ENCODE peak calls at places on chromosome 22, in seven cellular contexts. T is CD4-positive, alpha-beta memory T cell; H is lower lobe of right lung; S is CD4-positive, alpha-beta T cell; W is stomach; E is transverse colon; I is gastrocnemius medialis. Z is an unnamed sample.

GRCh38 chr22:39690901-39691620 is 120.5 kb downstream of the CACNA1I start:
- DNase-seq in E (no peak), W (no peak), S (no peak), T (no peak), H (no peak), I (no peak), Z (no peak)

GRCh38 chr22:27714076-27714475 is 87.5 kb downstream of the MN1 start:
- DNase-seq in I (no peak), T (no peak), E (no peak), S (no peak), H (no peak), W (no peak), Z (no peak)

GRCh38 chr22:46295277-46295971 is 1.2 kb upstream of the GTSE1 start:
- DNase-seq in H (peak; percentile 38), E (no peak), W (no peak), T (no peak), S (no peak), I (no peak), Z (no peak)

GRCh38 chr22:17772963-17773605 is 1.2 kb downstream of the BID start:
- DNase-seq in W (no peak), H (no peak), T (no peak), S (no peak), I (no peak), E (no peak), Z (no peak)

GRCh38 chr22:32836286-32836859 is 34.9 kb downstream of the TIMP3 start:
- DNase-seq in H (no peak), S (no peak), T (no peak), W (no peak), I (no peak), E (no peak), Z (no peak)

GRCh38 chr22:21015051-21016006 is at the start of gene P2RX6:
- DNase-seq in T (no peak), W (no peak), E (no peak), H (no peak), S (no peak), I (peak; percentile 82), Z (no peak)

GRCh38 chr22:30196141-30196866 is 50.3 kb downstream of the LIF start:
- DNase-seq in S (peak; percentile 11), H (peak; percentile 87), I (peak; percentile 68), W (peak; percentile 66), E (peak; percentile 68), T (peak; percentile 54), Z (no peak)

GRCh38 chr22:36445158-36445668 is 36.2 kb downstream of the TXN2 start:
- DNase-seq in I (no peak), E (no peak), H (no peak), S (no peak), W (no peak), T (no peak), Z (no peak)

GRCh38 chr22:44451016-44451415 is 47.0 kb downstream of the RTL6 start:
- DNase-seq in E (no peak), S (no peak), H (no peak), T (no peak), W (peak; percentile 19), I (no peak), Z (no peak)

GRCh38 chr22:37016134-37016910 is 2.9 kb downstream of the TST start:
- DNase-seq in W (peak; percentile 76), H (no peak), T (no peak), I (no peak), E (peak; percentile 89), S (no peak), Z (no peak)

GRCh38 chr22:36872866-36873498 is 12.2 kb downstream of the NCF4 start:
- DNase-seq in W (no peak), E (no peak), S (no peak), T (no peak), H (no peak), I (no peak), Z (no peak)

GRCh38 chr22:46801331-46801811 is 38.9 kb downstream of the TBC1D22A start:
- DNase-seq in W (no peak), S (no peak), H (no peak), T (no peak), E (no peak), I (no peak), Z (no peak)

GRCh38 chr22:31650391-31650790 is 11.6 kb downstream of the PISD start:
- DNase-seq in E (no peak), T (no peak), H (no peak), W (no peak), I (no peak), S (no peak), Z (no peak)

GRCh38 chr22:38957808-38958207 is 399 bp downstream of the APOBEC3A start:
- DNase-seq in T (no peak), H (no peak), E (no peak), S (no peak), W (no peak), I (no peak), Z (no peak)

GRCh38 chr22:42621505-42622002 is 6.9 kb upstream of the POLDIP3 start:
- DNase-seq in E (peak; percentile 80), I (peak; percentile 79), H (peak; percentile 74), T (peak; percentile 36), W (peak; percentile 78), S (peak; percentile 32), Z (peak; percentile 25)

GRCh38 chr22:47923011-47923427 is 1160.6 kb downstream of the TBC1D22A start:
- DNase-seq in E (no peak), H (no peak), I (no peak), S (no peak), W (no peak), T (no peak), Z (no peak)

GRCh38 chr22:47918936-47919505 is 1156.6 kb downstream of the TBC1D22A start:
- DNase-seq in W (no peak), H (no peak), E (no peak), T (no peak), S (no peak), I (no peak), Z (no peak)

GRCh38 chr22:47919893-47920292 is 1157.4 kb downstream of the TBC1D22A start:
- DNase-seq in H (no peak), E (no peak), T (no peak), S (no peak), I (no peak), W (no peak), Z (no peak)

GRCh38 chr22:47920380-47920959 is 1158.0 kb downstream of the TBC1D22A start:
- DNase-seq in I (no peak), S (no peak), E (no peak), H (no peak), T (no peak), W (no peak), Z (no peak)

DNA sequence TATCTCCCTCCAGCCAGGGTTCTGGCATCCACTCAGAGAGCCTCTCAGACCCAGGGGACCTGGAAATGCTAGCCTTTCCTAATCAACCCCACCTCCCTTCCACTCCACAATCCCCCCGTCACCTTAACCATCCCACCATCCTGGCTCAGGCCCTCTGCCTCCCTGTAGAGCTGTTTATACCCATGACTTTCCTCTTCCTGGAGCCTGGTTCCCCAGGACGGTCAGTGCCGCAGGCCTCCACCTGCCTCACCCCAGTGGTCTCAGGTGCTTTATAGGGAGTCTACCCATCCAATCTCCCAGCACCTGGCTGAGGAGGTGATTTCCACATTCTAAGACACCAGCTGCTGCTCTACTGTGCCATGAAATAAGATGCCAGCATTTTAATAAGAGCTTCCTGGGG is 1159.5 kb downstream of the TBC1D22A start:
- DNase-seq in W (no peak), S (no peak), E (no peak), T (no peak), H (no peak), I (no peak), Z (no peak)
- H3K9me3 ChIP-seq in W (peaks cover 19% of the 10 kb centered on the region), S (no peaks in the 10 kb centered on the region), E (no peaks in the 10 kb centered on the region), T (no peaks in the 10 kb centered on the region), H (no peaks in the 10 kb centered on the region), I (no peaks in the 10 kb centered on the region), Z (no peaks in the 10 kb centered on the region)

DNA sequence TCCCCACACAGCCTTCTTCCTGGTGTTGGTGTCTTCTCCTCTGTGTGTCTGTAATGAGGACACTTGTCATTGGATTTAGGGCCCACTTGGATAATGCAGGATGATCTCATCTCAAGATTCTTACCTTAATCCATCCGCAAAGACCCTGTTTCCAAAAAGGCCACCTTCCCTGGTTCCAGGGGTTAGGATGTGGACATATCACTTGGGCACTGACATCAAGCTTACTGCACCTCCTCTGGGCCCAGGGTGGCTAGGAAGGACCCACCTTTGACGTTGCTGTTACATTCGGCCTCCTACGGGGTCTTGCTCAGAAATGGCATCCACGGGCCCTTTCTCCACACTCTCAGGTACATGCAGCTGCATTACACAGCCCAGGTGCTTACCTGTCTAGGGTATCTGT is 535.9 kb downstream of the BRD1 start:
- DNase-seq in S (no peak), I (no peak), W (no peak), E (no peak), T (no peak), H (no peak), Z (no peak)
- H3K9me3 ChIP-seq in S (peaks cover 6% of the 10 kb centered on the region), I (no peaks in the 10 kb centered on the region), W (peaks cover 30% of the 10 kb centered on the region), E (no peaks in the 10 kb centered on the region), T (no peaks in the 10 kb centered on the region), H (peaks cover 10% of the 10 kb centered on the region), Z (no peaks in the 10 kb centered on the region)

DNA sequence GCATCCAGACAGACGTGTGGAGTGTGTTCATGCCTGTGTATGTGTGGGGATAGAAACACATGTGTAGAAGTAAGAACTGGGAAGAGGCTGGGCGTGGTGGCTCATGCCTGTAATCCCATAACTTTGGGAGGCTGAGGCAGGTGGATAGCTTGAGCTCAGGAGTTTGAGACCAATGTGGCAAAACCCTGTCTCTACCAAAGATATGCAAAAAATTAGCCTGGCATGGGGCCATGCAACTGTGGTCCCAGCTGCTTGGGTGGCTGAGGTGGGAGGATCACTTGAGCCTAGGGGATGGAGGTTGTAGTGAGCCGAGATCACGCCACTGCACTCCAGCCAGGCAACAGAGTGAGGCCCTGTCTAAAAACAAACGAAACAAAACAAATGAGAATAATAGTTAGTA is 1166.6 kb downstream of the TBC1D22A start:
- DNase-seq in I (no peak), S (no peak), W (no peak), H (no peak), E (no peak), T (no peak), Z (no peak)
- H3K9me3 ChIP-seq in I (no peaks in the 10 kb centered on the region), S (no peaks in the 10 kb centered on the region), W (peaks cover 25% of the 10 kb centered on the region), H (no peaks in the 10 kb centered on the region), E (no peaks in the 10 kb centered on the region), T (no peaks in the 10 kb centered on the region), Z (peaks cover 2% of the 10 kb centered on the region)

DNA sequence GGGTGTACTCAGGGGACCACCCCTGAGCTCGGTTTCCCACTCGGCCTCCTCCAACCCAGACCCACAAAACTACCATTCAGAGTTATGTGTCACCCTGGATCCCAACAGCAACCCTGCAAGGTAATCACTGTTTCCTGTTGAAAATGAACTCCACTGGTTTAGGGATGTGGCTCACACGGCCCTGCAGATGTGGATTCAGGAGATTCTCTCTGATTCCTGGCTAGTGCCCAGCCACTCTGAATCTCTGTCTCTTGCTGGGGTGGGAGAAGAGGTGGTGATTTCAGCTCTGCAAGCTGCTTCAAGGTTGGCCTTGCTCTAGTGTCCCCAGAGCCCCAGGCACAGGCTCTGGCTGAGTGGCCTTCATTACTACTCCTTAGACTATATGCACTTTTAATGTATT is 1231.6 kb downstream of the TBC1D22A start:
- DNase-seq in E (no peak), T (no peak), W (no peak), S (no peak), I (no peak), H (no peak), Z (no peak)
- H3K9me3 ChIP-seq in E (no peaks in the 10 kb centered on the region), T (no peaks in the 10 kb centered on the region), W (no peaks in the 10 kb centered on the region), S (no peaks in the 10 kb centered on the region), I (no peaks in the 10 kb centered on the region), H (peaks cover 9% of the 10 kb centered on the region), Z (peaks cover 2% of the 10 kb centered on the region)

Z was measured in T-helper 17 cell.